ENCODE peak calls at places on chromosomes 13 and 19, in seven cellular contexts. B is body of pancreas; U is CD8-positive, alpha-beta T cell; E is foreskin fibroblast; Y is kidney; J is AG04450; S is AG04449. P is an unnamed sample.

GRCh38 chr13:77374786-77375185 is 47.9 kb upstream of the MYCBP2 start:
- DNase-seq in J (no peak), S (no peak), U (no peak), E (no peak), B (no peak), Y (no peak), P (no peak)

GRCh38 chr19:34201133-34201532 is 28.8 kb downstream of the LSM14A start:
- DNase-seq in E (no peak), Y (no peak), J (no peak), U (no peak), B (no peak), S (no peak), P (no peak)

GRCh38 chr19:41541990-41542584 is 33.9 kb upstream of the CEACAM21 start:
- DNase-seq in Y (no peak), B (peak; percentile 27), J (no peak), S (no peak), U (peak; percentile 89), E (peak; percentile 37), P (peak; percentile 6)

GRCh38 chr13:50893211-50893852 is 16.3 kb upstream of the RNASEH2B start:
- DNase-seq in E (peak; percentile 41), U (peak; percentile 53), S (no peak), B (no peak), J (no peak), Y (no peak), P (peak; percentile 71)

GRCh38 chr13:46295531-46296464 is 84.1 kb downstream of the LRRC63 start:
- DNase-seq in U (peak; percentile 79), E (peak; percentile 94), J (peak; percentile 49), Y (no peak), B (peak; percentile 18), S (peak; percentile 94), P (peak; percentile 95)

GRCh38 chr19:49997709-49998108 is 27.5 kb downstream of the VRK3 start:
- DNase-seq in Y (no peak), S (no peak), U (no peak), E (peak; percentile 34), J (no peak), B (no peak), P (no peak)

GRCh38 chr13:42875448-42876269 is 94.3 kb downstream of the FAM216B start:
- DNase-seq in B (no peak), U (no peak), E (peak; percentile 50), S (no peak), J (no peak), Y (no peak), P (peak; percentile 60)

GRCh38 chr19:6593651-6594416 is 2.9 kb upstream of the CD70 start:
- DNase-seq in S (no peak), Y (no peak), J (no peak), B (no peak), U (no peak), E (no peak), P (no peak)

GRCh38 chr19:44891016-44891882 is at the start of gene TOMM40:
- DNase-seq in Y (peak; percentile 100), U (no peak), J (no peak), B (peak; percentile 100), E (peak; percentile 30), S (no peak), P (no peak)

GRCh38 chr13:65582160-65582559 is 1648.0 kb downstream of the PCDH9 start:
- DNase-seq in E (no peak), B (no peak), J (no peak), S (no peak), Y (no peak), U (no peak), P (no peak)

GRCh38 chr19:38869160-38869835 is 8.8 kb downstream of the RINL start:
- DNase-seq in S (no peak), B (peak; percentile 50), J (no peak), U (peak; percentile 66), E (no peak), Y (no peak), P (no peak)

GRCh38 chr13:77623797-77624196 is 73.7 kb upstream of the SLAIN1 start:
- DNase-seq in J (no peak), B (no peak), E (no peak), U (no peak), Y (no peak), S (no peak), P (no peak)

GRCh38 chr13:98267080-98267912 is 90.2 kb upstream of the RNF113B start:
- DNase-seq in S (no peak), E (no peak), J (peak; percentile 51), Y (no peak), B (peak; percentile 45), U (no peak), P (peak; percentile 79)

GRCh38 chr13:39327080-39327479 is 275.9 kb downstream of the LHFPL6 start:
- DNase-seq in Y (no peak), S (no peak), U (no peak), E (no peak), B (no peak), J (no peak), P (no peak)

GRCh38 chr19:6866646-6867255 is 20.6 kb upstream of the ADGRE1 start:
- DNase-seq in E (no peak), S (no peak), J (no peak), Y (no peak), B (no peak), U (no peak), P (no peak)

GRCh38 chr19:16085115-16085514 is 8.8 kb downstream of the TPM4 start:
- DNase-seq in Y (no peak), U (no peak), B (no peak), E (peak; percentile 71), J (no peak), S (no peak), P (no peak)

GRCh38 chr13:113947321-113948033 is 26.4 kb downstream of the C13orf46 start:
- DNase-seq in E (peak; percentile 88), S (no peak), U (no peak), B (peak; percentile 74), J (no peak), Y (peak; percentile 65), P (no peak)

GRCh38 chr13:112452380-112453206 is 76.4 kb downstream of the SPACA7 start:
- DNase-seq in Y (peak; percentile 56), S (no peak), E (no peak), B (no peak), U (peak; percentile 13), J (no peak), P (no peak)

GRCh38 chr13:77306458-77306857 is 20.4 kb downstream of the MYCBP2 start:
- DNase-seq in E (no peak), B (no peak), S (no peak), J (no peak), Y (no peak), U (no peak), P (no peak)

GRCh38 chr13:48042889-48043288 is 5.4 kb downstream of the NUDT15 start:
- DNase-seq in B (no peak), E (no peak), J (no peak), U (no peak), Y (no peak), S (no peak), P (no peak)

GRCh38 chr13:50374517-50374916 is 359.3 kb downstream of the KCNRG start:
- DNase-seq in Y (no peak), J (no peak), U (no peak), B (no peak), S (no peak), E (no peak), P (no peak)

GRCh38 chr19:17946965-17947784 is 14.4 kb downstream of the CCDC124 start:
- DNase-seq in E (no peak), B (no peak), Y (peak; percentile 84), U (no peak), S (no peak), J (no peak), P (no peak)

GRCh38 chr13:94192576-94192975 is 286.9 kb downstream of the DCT start:
- DNase-seq in J (no peak), B (no peak), S (no peak), U (no peak), E (peak; percentile 42), Y (no peak), P (peak; percentile 16)

GRCh38 chr19:10815969-10816635 is 19.9 kb downstream of the TMED1 start:
- DNase-seq in E (peak; percentile 86), B (no peak), Y (no peak), U (no peak), S (no peak), J (no peak), P (no peak)
- H3K4me3 ChIP-seq in E (peak overlapping the region; percentile 99), B (no peak overlapping the region), Y (no peak overlapping the region), U (no peak overlapping the region), S (peak overlapping the region; percentile 96), J (peak overlapping the region; percentile 70), P (peak overlapping the region; percentile 48)

DNA sequence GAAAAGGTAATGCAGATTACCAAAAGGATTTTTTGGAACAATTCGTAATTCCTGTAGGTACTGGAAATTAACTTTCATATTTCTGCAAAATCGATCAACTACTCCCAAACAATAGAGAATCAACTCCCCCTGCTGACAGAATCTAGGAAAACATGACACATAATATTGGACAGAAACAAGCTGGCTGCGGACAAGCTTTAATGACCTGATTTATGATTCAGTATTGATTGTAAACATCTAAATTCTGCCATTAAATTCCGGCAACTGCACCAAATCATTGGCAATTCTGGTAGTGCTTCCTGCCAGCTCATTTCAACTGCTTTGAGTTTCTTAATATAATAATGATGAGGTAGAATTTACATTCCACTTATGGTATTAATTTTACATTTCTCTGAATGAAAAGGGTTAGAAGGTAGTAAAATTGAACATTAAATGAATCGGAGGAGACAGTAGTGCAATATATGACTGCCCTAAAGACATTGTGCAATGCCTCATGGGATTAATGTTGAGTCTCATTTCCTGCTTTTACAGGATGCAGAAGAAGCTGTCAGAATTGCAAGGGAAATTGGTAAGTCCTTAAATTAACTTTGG is 146.5 kb downstream of the PCCA start:
- DNase-seq in J (no peak), Y (no peak), S (no peak), U (no peak), E (peak; percentile 76), B (no peak), P (peak; percentile 73)
- TF ChIP-seq CTCF in J (peak; percentile 64), Y (peak; percentile 34), S (peak; percentile 30), U (peak; percentile 62), E (peak; percentile 58), B (peak; percentile 37), P (peak; percentile 53)

DNA sequence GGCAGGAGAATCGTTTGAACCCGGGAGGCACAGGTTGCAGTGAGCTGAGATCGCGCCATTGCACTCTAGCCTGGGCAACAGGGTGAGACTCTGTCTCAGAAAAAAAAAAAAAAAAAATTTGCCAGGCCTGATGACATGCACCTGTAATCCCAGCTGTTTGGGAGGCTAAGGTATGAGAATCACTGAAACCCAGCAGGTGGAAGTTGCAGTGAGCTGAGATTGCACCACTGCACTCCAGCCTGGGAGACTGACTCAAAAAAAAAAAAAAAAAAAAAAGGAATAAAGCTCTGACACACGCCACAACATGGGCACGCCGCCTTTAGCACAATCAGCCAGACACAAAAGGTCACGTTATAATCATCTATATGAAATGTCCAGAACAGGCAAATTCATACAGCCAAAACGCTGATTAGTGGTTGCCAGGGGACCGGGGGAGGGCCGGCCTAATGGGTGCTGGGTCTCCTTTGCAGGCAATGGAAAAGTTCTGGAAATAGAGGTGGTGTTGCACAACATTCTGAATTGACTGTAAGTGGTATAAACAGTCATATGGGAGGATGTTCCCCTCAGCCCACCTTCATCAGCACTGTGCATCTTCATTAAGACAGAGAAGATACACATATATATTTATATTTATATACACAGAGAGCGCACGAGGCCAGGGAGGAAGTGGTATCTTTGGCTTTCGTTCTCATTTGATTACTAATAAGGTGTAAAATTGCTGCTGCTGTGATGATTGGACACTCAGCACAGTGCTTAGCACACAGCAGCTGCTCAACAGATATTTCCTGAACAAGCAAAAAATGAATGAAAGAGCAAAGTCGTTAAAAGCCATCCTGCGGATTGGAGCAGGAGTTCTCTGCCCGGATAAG is 3.8 kb downstream of the HSPBP1 start:
- DNase-seq in J (no peak), E (no peak), B (no peak), U (no peak), Y (no peak), S (no peak), P (no peak)
- H3K4me3 ChIP-seq in J (no peak overlapping the region), E (no peak overlapping the region), B (no peak overlapping the region), U (no peak overlapping the region), Y (no peak overlapping the region), S (no peak overlapping the region), P (no peak overlapping the region)

GRCh38 chr13:37806666-37807065 is 62.9 kb downstream of the TRPC4 start:
- DNase-seq in J (no peak), S (no peak), E (no peak), U (no peak), Y (no peak), B (no peak), P (no peak)
- TF ChIP-seq CTCF in J (no peak), S (no peak), E (no peak), U (no peak), Y (no peak), B (no peak), P (no peak)